ENCODE peak calls at places on chromosomes 16 and 17, in seven cellular contexts. One of them, this sample, is unnamed.

GRCh38 chr17:43314582-43314981 is 80.8 kb upstream of the RNU2-1 start:
- DNase-seq in stimulated activated CD8-positive, alpha-beta memory T cell treated with anti-CD3 and anti-CD28 coated beads, Interleukin-12 subunit alpha, Interleukin-12 subunit beta, amount 100 ng/mL, for 1 hour: no peak
- DNase-seq in HAP-1: no peak
- DNase-seq in ELR: no peak
- DNase-seq in activated T-helper 9 cell treated with anti-CD3 and anti-CD28 coated beads, Interleukin-2, amount 50 U/mL, for 16 hours: no peak
- DNase-seq in HFFc6: no peak
- DNase-seq in body of pancreas: no peak
- DNase-seq in this sample: no peak

GRCh38 chr17:42010898-42011516 is 6.2 kb downstream of the DNAJC7 start:
- DNase-seq in stimulated activated CD8-positive, alpha-beta memory T cell treated with anti-CD3 and anti-CD28 coated beads, Interleukin-12 subunit alpha, Interleukin-12 subunit beta, amount 100 ng/mL, for 1 hour: no peak
- DNase-seq in HAP-1: peak; percentile 65
- DNase-seq in ELR: peak; percentile 66
- DNase-seq in activated T-helper 9 cell treated with anti-CD3 and anti-CD28 coated beads, Interleukin-2, amount 50 U/mL, for 16 hours: no peak
- DNase-seq in HFFc6: peak; percentile 41
- DNase-seq in body of pancreas: peak; percentile 33
- DNase-seq in this sample: no peak

GRCh38 chr16:78290498-78291271 is 191.2 kb downstream of the WWOX start:
- DNase-seq in stimulated activated CD8-positive, alpha-beta memory T cell treated with anti-CD3 and anti-CD28 coated beads, Interleukin-12 subunit alpha, Interleukin-12 subunit beta, amount 100 ng/mL, for 1 hour: no peak
- DNase-seq in HAP-1: no peak
- DNase-seq in ELR: no peak
- DNase-seq in activated T-helper 9 cell treated with anti-CD3 and anti-CD28 coated beads, Interleukin-2, amount 50 U/mL, for 16 hours: no peak
- DNase-seq in HFFc6: no peak
- DNase-seq in body of pancreas: no peak
- DNase-seq in this sample: no peak

GRCh38 chr16:79899316-79900110 is 299.0 kb upstream of the MAF start:
- DNase-seq in stimulated activated CD8-positive, alpha-beta memory T cell treated with anti-CD3 and anti-CD28 coated beads, Interleukin-12 subunit alpha, Interleukin-12 subunit beta, amount 100 ng/mL, for 1 hour: no peak
- DNase-seq in HAP-1: no peak
- DNase-seq in ELR: no peak
- DNase-seq in activated T-helper 9 cell treated with anti-CD3 and anti-CD28 coated beads, Interleukin-2, amount 50 U/mL, for 16 hours: no peak
- DNase-seq in HFFc6: no peak
- DNase-seq in body of pancreas: no peak
- DNase-seq in this sample: no peak

GRCh38 chr17:45776896-45777295 is 7.2 kb upstream of the CRHR1 start:
- DNase-seq in stimulated activated CD8-positive, alpha-beta memory T cell treated with anti-CD3 and anti-CD28 coated beads, Interleukin-12 subunit alpha, Interleukin-12 subunit beta, amount 100 ng/mL, for 1 hour: no peak
- DNase-seq in HAP-1: no peak
- DNase-seq in ELR: no peak
- DNase-seq in activated T-helper 9 cell treated with anti-CD3 and anti-CD28 coated beads, Interleukin-2, amount 50 U/mL, for 16 hours: no peak
- DNase-seq in HFFc6: no peak
- DNase-seq in body of pancreas: no peak
- DNase-seq in this sample: no peak

GRCh38 chr16:65600629-65601028 is 478.8 kb upstream of the CDH11 start:
- DNase-seq in stimulated activated CD8-positive, alpha-beta memory T cell treated with anti-CD3 and anti-CD28 coated beads, Interleukin-12 subunit alpha, Interleukin-12 subunit beta, amount 100 ng/mL, for 1 hour: no peak
- DNase-seq in HAP-1: no peak
- DNase-seq in ELR: no peak
- DNase-seq in activated T-helper 9 cell treated with anti-CD3 and anti-CD28 coated beads, Interleukin-2, amount 50 U/mL, for 16 hours: no peak
- DNase-seq in HFFc6: peak; percentile 23
- DNase-seq in body of pancreas: no peak
- DNase-seq in this sample: no peak

GRCh38 chr17:75820411-75821080 is 23.7 kb downstream of the UNC13D start:
- DNase-seq in stimulated activated CD8-positive, alpha-beta memory T cell treated with anti-CD3 and anti-CD28 coated beads, Interleukin-12 subunit alpha, Interleukin-12 subunit beta, amount 100 ng/mL, for 1 hour: no peak
- DNase-seq in HAP-1: no peak
- DNase-seq in ELR: no peak
- DNase-seq in activated T-helper 9 cell treated with anti-CD3 and anti-CD28 coated beads, Interleukin-2, amount 50 U/mL, for 16 hours: no peak
- DNase-seq in HFFc6: no peak
- DNase-seq in body of pancreas: no peak
- DNase-seq in this sample: no peak

GRCh38 chr17:44324092-44324570 is 492 bp downstream of the SLC25A39 start:
- DNase-seq in stimulated activated CD8-positive, alpha-beta memory T cell treated with anti-CD3 and anti-CD28 coated beads, Interleukin-12 subunit alpha, Interleukin-12 subunit beta, amount 100 ng/mL, for 1 hour: no peak
- DNase-seq in HAP-1: no peak
- DNase-seq in ELR: peak; percentile 59
- DNase-seq in activated T-helper 9 cell treated with anti-CD3 and anti-CD28 coated beads, Interleukin-2, amount 50 U/mL, for 16 hours: no peak
- DNase-seq in HFFc6: no peak
- DNase-seq in body of pancreas: peak; percentile 22
- DNase-seq in this sample: no peak

GRCh38 chr16:53744449-53744848 is 40.5 kb downstream of the FTO start:
- DNase-seq in stimulated activated CD8-positive, alpha-beta memory T cell treated with anti-CD3 and anti-CD28 coated beads, Interleukin-12 subunit alpha, Interleukin-12 subunit beta, amount 100 ng/mL, for 1 hour: peak; percentile 7
- DNase-seq in HAP-1: no peak
- DNase-seq in ELR: no peak
- DNase-seq in activated T-helper 9 cell treated with anti-CD3 and anti-CD28 coated beads, Interleukin-2, amount 50 U/mL, for 16 hours: no peak
- DNase-seq in HFFc6: no peak
- DNase-seq in body of pancreas: no peak
- DNase-seq in this sample: no peak

GRCh38 chr16:79715088-79715487 is 114.6 kb upstream of the MAF start:
- DNase-seq in stimulated activated CD8-positive, alpha-beta memory T cell treated with anti-CD3 and anti-CD28 coated beads, Interleukin-12 subunit alpha, Interleukin-12 subunit beta, amount 100 ng/mL, for 1 hour: no peak
- DNase-seq in HAP-1: no peak
- DNase-seq in ELR: no peak
- DNase-seq in activated T-helper 9 cell treated with anti-CD3 and anti-CD28 coated beads, Interleukin-2, amount 50 U/mL, for 16 hours: no peak
- DNase-seq in HFFc6: no peak
- DNase-seq in body of pancreas: no peak
- DNase-seq in this sample: no peak

GRCh38 chr16:16143038-16143763 is 80.1 kb downstream of the ABCC6 start:
- DNase-seq in stimulated activated CD8-positive, alpha-beta memory T cell treated with anti-CD3 and anti-CD28 coated beads, Interleukin-12 subunit alpha, Interleukin-12 subunit beta, amount 100 ng/mL, for 1 hour: no peak
- DNase-seq in HAP-1: peak; percentile 52
- DNase-seq in ELR: peak; percentile 26
- DNase-seq in activated T-helper 9 cell treated with anti-CD3 and anti-CD28 coated beads, Interleukin-2, amount 50 U/mL, for 16 hours: no peak
- DNase-seq in HFFc6: peak; percentile 11
- DNase-seq in body of pancreas: peak; percentile 12
- DNase-seq in this sample: peak; percentile 60

GRCh38 chr17:41071606-41072375 is 6.1 kb upstream of the KRTAP2-4 start:
- DNase-seq in stimulated activated CD8-positive, alpha-beta memory T cell treated with anti-CD3 and anti-CD28 coated beads, Interleukin-12 subunit alpha, Interleukin-12 subunit beta, amount 100 ng/mL, for 1 hour: no peak
- DNase-seq in HAP-1: no peak
- DNase-seq in ELR: no peak
- DNase-seq in activated T-helper 9 cell treated with anti-CD3 and anti-CD28 coated beads, Interleukin-2, amount 50 U/mL, for 16 hours: no peak
- DNase-seq in HFFc6: no peak
- DNase-seq in body of pancreas: no peak
- DNase-seq in this sample: no peak

GRCh38 chr16:2035431-2036199 is 8.9 kb downstream of the NHERF2 start:
- DNase-seq in stimulated activated CD8-positive, alpha-beta memory T cell treated with anti-CD3 and anti-CD28 coated beads, Interleukin-12 subunit alpha, Interleukin-12 subunit beta, amount 100 ng/mL, for 1 hour: no peak
- DNase-seq in HAP-1: no peak
- DNase-seq in ELR: peak; percentile 81
- DNase-seq in activated T-helper 9 cell treated with anti-CD3 and anti-CD28 coated beads, Interleukin-2, amount 50 U/mL, for 16 hours: no peak
- DNase-seq in HFFc6: peak; percentile 81
- DNase-seq in body of pancreas: peak; percentile 54
- DNase-seq in this sample: no peak

GRCh38 chr17:7878234-7878633 is 10.4 kb upstream of the CHD3 start:
- DNase-seq in stimulated activated CD8-positive, alpha-beta memory T cell treated with anti-CD3 and anti-CD28 coated beads, Interleukin-12 subunit alpha, Interleukin-12 subunit beta, amount 100 ng/mL, for 1 hour: no peak
- DNase-seq in HAP-1: no peak
- DNase-seq in ELR: no peak
- DNase-seq in activated T-helper 9 cell treated with anti-CD3 and anti-CD28 coated beads, Interleukin-2, amount 50 U/mL, for 16 hours: no peak
- DNase-seq in HFFc6: no peak
- DNase-seq in body of pancreas: no peak
- DNase-seq in this sample: no peak

GRCh38 chr17:70503449-70503848 is 334.1 kb downstream of the KCNJ2 start:
- DNase-seq in stimulated activated CD8-positive, alpha-beta memory T cell treated with anti-CD3 and anti-CD28 coated beads, Interleukin-12 subunit alpha, Interleukin-12 subunit beta, amount 100 ng/mL, for 1 hour: no peak
- DNase-seq in HAP-1: no peak
- DNase-seq in ELR: no peak
- DNase-seq in activated T-helper 9 cell treated with anti-CD3 and anti-CD28 coated beads, Interleukin-2, amount 50 U/mL, for 16 hours: no peak
- DNase-seq in HFFc6: no peak
- DNase-seq in body of pancreas: no peak
- DNase-seq in this sample: no peak

GRCh38 chr16:19969284-19969683 is 84.6 kb upstream of the GPRC5B start:
- DNase-seq in stimulated activated CD8-positive, alpha-beta memory T cell treated with anti-CD3 and anti-CD28 coated beads, Interleukin-12 subunit alpha, Interleukin-12 subunit beta, amount 100 ng/mL, for 1 hour: no peak
- DNase-seq in HAP-1: no peak
- DNase-seq in ELR: no peak
- DNase-seq in activated T-helper 9 cell treated with anti-CD3 and anti-CD28 coated beads, Interleukin-2, amount 50 U/mL, for 16 hours: no peak
- DNase-seq in HFFc6: no peak
- DNase-seq in body of pancreas: no peak
- DNase-seq in this sample: no peak

GRCh38 chr17:76658387-76658705 is 14.8 kb upstream of the ST6GALNAC1 start:
- DNase-seq in stimulated activated CD8-positive, alpha-beta memory T cell treated with anti-CD3 and anti-CD28 coated beads, Interleukin-12 subunit alpha, Interleukin-12 subunit beta, amount 100 ng/mL, for 1 hour: no peak
- DNase-seq in HAP-1: no peak
- DNase-seq in ELR: no peak
- DNase-seq in activated T-helper 9 cell treated with anti-CD3 and anti-CD28 coated beads, Interleukin-2, amount 50 U/mL, for 16 hours: no peak
- DNase-seq in HFFc6: no peak
- DNase-seq in body of pancreas: no peak
- DNase-seq in this sample: no peak

This sample was measured in germinal center.